ENCODE peak calls at places on chromosomes 3 and 15, in eight cellular contexts. C is ovary, M is body of pancreas, K is HCT116, I is colonic mucosa, Z is A549, D is psoas muscle, W is heart left ventricle. S is an unnamed sample. For H3K4me1, the result is how much of the 10 kb centered on the place peaks cover.

GRCh38 chr3:129893616-129894070 is at the start of gene TMCC1:
- DNase-seq in M (peak), Z (peak), C (peak), I (peak), K (peak), W (peak), D (peak), S (peak)

GRCh38 chr3:143571548-143571947 is 276.7 kb downstream of the SLC9A9 start:
- DNase-seq in I (no peak), Z (no peak), D (no peak), M (no peak), W (no peak), C (no peak), K (no peak), S (no peak)

GRCh38 chr3:157495846-157496245 is 7.4 kb downstream of the VEPH1 start:
- DNase-seq in K (no peak), Z (no peak), I (no peak), D (no peak), W (no peak), C (no peak), M (no peak), S (no peak)

GRCh38 chr3:126961191-126961790 is 21.6 kb upstream of the PLXNA1 start:
- DNase-seq in W (peak), I (peak), C (peak), M (peak), D (peak), Z (no peak), K (no peak), S (peak)

GRCh38 chr15:47673343-47673761 is 44.0 kb upstream of the SEMA6D start:
- DNase-seq in K (no peak), W (no peak), M (no peak), Z (no peak), I (no peak), D (no peak), C (peak), S (no peak)

GRCh38 chr3:69410301-69410700 is 24.4 kb upstream of the FRMD4B start:
- DNase-seq in W (peak), D (peak), K (peak), Z (peak), C (peak), I (peak), M (peak), S (peak)

GRCh38 chr3:56700136-56700535 is 17.1 kb upstream of the TASOR start:
- DNase-seq in W (no peak), K (no peak), D (no peak), I (no peak), Z (no peak), M (no peak), C (no peak), S (no peak)

GRCh38 chr3:13303410-13303809 is 116.7 kb downstream of the NUP210 start:
- DNase-seq in K (no peak), W (no peak), I (no peak), Z (no peak), M (peak), C (no peak), D (peak), S (no peak)

GRCh38 chr3:188220097-188220788 is 66.3 kb downstream of the LPP start:
- DNase-seq in W (no peak), M (no peak), I (no peak), C (no peak), Z (no peak), D (no peak), K (no peak), S (no peak)

GRCh38 chr15:51076898-51077564 is 17.7 kb downstream of the TNFAIP8L3 start:
- DNase-seq in C (peak), Z (no peak), W (peak), D (peak), I (peak), M (peak), K (no peak), S (no peak)

GRCh38 chr3:173618703-173619102 is 221.2 kb downstream of the NLGN1 start:
- DNase-seq in C (no peak), M (no peak), D (no peak), K (no peak), Z (no peak), I (no peak), W (peak), S (no peak)

GRCh38 chr3:186646841-186647240 is 6.6 kb downstream of the FETUB start:
- DNase-seq in Z (no peak), C (no peak), I (no peak), K (no peak), W (no peak), M (no peak), D (no peak), S (no peak)

GRCh38 chr3:77873599-77873998 is 833.7 kb downstream of the ROBO2 start:
- DNase-seq in D (no peak), Z (no peak), I (no peak), W (no peak), M (no peak), K (no peak), C (no peak), S (no peak)

GRCh38 chr3:151393961-151394360 is 9.4 kb upstream of the P2RY12 start:
- DNase-seq in D (no peak), C (no peak), W (no peak), K (no peak), M (no peak), Z (no peak), I (no peak), S (no peak)

GRCh38 chr15:45714501-45715488 is 80.0 kb downstream of the SQOR start:
- DNase-seq in M (peak), D (peak), Z (no peak), C (no peak), W (peak), K (peak), I (peak), S (peak)

GRCh38 chr15:40233727-40234577 is 4.9 kb upstream of the PAK6 start:
- DNase-seq in W (no peak), I (no peak), Z (no peak), K (no peak), M (no peak), D (no peak), C (no peak), S (no peak)

GRCh38 chr3:177197934-177198484 is 727 bp upstream of the TBL1XR1 start:
- DNase-seq in W (no peak), M (no peak), C (no peak), I (no peak), K (no peak), D (no peak), Z (no peak), S (no peak)

GRCh38 chr3:196643201-196643749 is 3.8 kb downstream of the NRROS start:
- DNase-seq in K (no peak), D (no peak), Z (no peak), W (no peak), C (no peak), M (no peak), I (no peak), S (no peak)

GRCh38 chr3:127183931-127184869 is 8.7 kb upstream of the PRR23E start:
- DNase-seq in Z (no peak), M (no peak), D (no peak), K (no peak), I (peak), W (no peak), C (no peak), S (peak)

GRCh38 chr15:39785139-39785538 is 2.5 kb upstream of the FSIP1 start:
- DNase-seq in C (no peak), D (no peak), K (no peak), W (no peak), Z (no peak), M (peak), I (no peak), S (no peak)

GRCh38 chr15:96367436-96368200 is 37.1 kb downstream of the NR2F2 start:
- DNase-seq in D (no peak), Z (no peak), K (no peak), W (no peak), I (no peak), C (no peak), M (no peak), S (no peak)

GRCh38 chr15:49286649-49287394 is 116.8 kb downstream of the GALK2 start:
- DNase-seq in C (no peak), Z (no peak), W (no peak), I (no peak), K (no peak), M (no peak), D (no peak), S (no peak)

GRCh38 chr15:72285927-72286516 is 13.7 kb upstream of the PARP6 start:
- DNase-seq in K (peak), W (peak), D (peak), M (peak), C (no peak), I (peak), Z (peak), S (peak)

GRCh38 chr3:72288955-72289707 is 504.2 kb upstream of the PROK2 start:
- DNase-seq in M (peak), D (no peak), K (no peak), W (peak), I (no peak), C (no peak), Z (no peak), S (peak)

GRCh38 chr3:175238848-175239247 is 379.7 kb downstream of the NAALADL2 start:
- DNase-seq in D (no peak), W (no peak), Z (no peak), K (no peak), I (no peak), C (no peak), M (no peak), S (no peak)

GRCh38 chr15:90907051-90907660 is 4.1 kb downstream of the MAN2A2 start:
- DNase-seq in K (no peak), M (no peak), D (peak), W (no peak), I (no peak), C (no peak), Z (no peak), S (no peak)

GRCh38 chr15:96502196-96502595 is 171.7 kb downstream of the NR2F2 start:
- DNase-seq in Z (no peak), M (no peak), W (no peak), C (no peak), I (no peak), D (no peak), K (no peak), S (no peak)

DNA sequence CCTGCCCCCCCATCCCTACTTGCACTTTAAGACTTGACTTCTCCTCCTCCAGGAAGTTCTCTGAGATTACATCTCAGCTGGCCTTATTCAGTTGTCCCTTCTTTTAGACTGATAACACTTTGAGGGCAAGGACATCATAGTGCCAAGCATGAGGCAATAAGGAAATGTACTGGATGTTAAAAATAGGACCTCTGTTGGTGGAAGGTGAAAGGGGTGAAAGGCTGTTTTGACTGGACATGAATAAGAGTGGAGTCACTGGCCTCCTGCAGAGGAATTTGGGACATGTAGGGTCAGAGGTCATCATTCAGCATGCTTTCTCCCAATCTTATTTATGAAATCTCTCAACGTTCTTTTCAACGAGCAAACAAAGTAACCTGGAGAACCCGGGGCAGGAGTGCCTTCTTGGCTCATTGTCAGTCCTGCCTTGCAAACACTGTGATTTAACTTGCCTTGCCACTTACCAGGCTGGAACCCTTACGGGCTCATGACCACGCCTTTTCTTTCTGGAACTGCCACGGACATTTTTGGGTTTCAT is 38.6 kb downstream of the TRIM71 start:
- DNase-seq in W (no peak), D (no peak), K (no peak), M (no peak), Z (no peak), I (no peak), C (no peak), S (peak)
- H3K27ac ChIP-seq in W (no peak), D (no peak), K (no peak), M (no peak), Z (no peak), I (no peak), C (no peak), S (peak)

DNA sequence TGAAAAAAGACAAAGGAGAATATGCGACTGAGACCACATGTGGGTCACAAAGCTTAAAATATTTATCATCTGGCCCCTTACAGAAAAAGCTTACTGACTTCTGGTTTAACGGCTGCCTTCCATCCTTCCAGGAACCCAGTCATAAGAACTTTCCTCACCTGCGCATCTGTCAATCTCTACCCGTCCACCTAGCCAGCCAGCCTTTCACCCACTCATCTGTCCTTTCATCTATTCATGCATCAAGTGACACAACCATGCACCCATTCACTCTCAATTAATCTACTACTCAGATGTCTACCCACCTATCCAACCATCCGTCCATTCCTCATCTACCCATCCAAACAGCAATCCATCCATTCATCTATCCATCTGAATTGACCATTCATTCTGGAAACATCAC is 64.2 kb upstream of the NR2C2 start:
- DNase-seq in I (no peak), M (no peak), D (no peak), W (no peak), C (no peak), Z (no peak), K (no peak), S (no peak)
- H3K4me1 ChIP-seq in I (under half), M (under half), D (under half), W (under half), C (under half), Z (under half), K (under half), S (under half)

GRCh38 chr15:29058903-29059539 is 173.2 kb downstream of the APBA2 start:
- DNase-seq in C (no peak), Z (no peak), K (no peak), M (no peak), D (no peak), W (no peak), I (no peak), S (no peak)
- TF ChIP-seq CTCF in C (no peak), Z (no peak), K (no peak), M (no peak), D (no peak), W (no peak), I (no peak), S (no peak)

GRCh38 chr15:78007211-78007956 is 70.1 kb downstream of the TBC1D2B start:
- DNase-seq in Z (no peak), D (no peak), C (no peak), K (no peak), I (no peak), M (peak), W (no peak), S (no peak)
- H3K27ac ChIP-seq in Z (no peak), D (peak), C (peak), K (no peak), I (no peak), M (peak), W (no peak), S (peak)

GRCh38 chr3:47714606-47715005 is 67.1 kb downstream of the SMARCC1 start:
- DNase-seq in M (no peak), Z (no peak), W (no peak), D (no peak), I (no peak), K (no peak), C (no peak), S (no peak)
- H3K4me1 ChIP-seq in M (under half), Z (under half), W (under half), D (under half), I (under half), K (under half), C (under half), S (under half)

GRCh38 chr3:136954980-136955780 is 2.6 kb upstream of the IL20RB start:
- DNase-seq in D (no peak), I (no peak), Z (no peak), W (no peak), C (no peak), M (no peak), K (no peak), S (no peak)
- TF ChIP-seq CTCF in D (no peak), I (no peak), Z (no peak), W (no peak), C (no peak), M (no peak), K (no peak), S (no peak)

DNA sequence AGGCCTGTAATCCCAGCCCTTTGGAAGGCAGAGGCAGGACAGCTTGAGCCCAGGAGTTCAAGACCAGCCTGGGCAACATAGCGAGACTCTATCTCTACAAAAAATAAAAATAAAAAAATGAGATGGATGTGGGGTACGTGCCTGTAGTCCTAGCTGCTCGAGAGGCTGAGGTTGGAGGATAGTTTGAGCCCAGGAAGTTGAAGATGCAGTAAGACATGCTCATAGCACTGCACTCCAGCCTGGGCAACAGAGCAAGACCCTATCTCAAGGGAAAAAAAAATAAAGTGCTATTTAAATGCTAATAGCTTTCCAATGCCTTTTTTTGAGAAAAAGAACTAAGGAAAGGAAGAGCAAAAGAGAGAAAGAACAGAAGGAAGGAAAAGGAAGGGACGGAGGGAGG is 94.5 kb downstream of the MAGI1 start:
- DNase-seq in M (no peak), W (no peak), C (no peak), D (no peak), I (no peak), K (no peak), Z (no peak), S (no peak)
- H3K27ac ChIP-seq in M (no peak), W (no peak), C (no peak), D (no peak), I (no peak), K (no peak), Z (no peak), S (no peak)

DNA sequence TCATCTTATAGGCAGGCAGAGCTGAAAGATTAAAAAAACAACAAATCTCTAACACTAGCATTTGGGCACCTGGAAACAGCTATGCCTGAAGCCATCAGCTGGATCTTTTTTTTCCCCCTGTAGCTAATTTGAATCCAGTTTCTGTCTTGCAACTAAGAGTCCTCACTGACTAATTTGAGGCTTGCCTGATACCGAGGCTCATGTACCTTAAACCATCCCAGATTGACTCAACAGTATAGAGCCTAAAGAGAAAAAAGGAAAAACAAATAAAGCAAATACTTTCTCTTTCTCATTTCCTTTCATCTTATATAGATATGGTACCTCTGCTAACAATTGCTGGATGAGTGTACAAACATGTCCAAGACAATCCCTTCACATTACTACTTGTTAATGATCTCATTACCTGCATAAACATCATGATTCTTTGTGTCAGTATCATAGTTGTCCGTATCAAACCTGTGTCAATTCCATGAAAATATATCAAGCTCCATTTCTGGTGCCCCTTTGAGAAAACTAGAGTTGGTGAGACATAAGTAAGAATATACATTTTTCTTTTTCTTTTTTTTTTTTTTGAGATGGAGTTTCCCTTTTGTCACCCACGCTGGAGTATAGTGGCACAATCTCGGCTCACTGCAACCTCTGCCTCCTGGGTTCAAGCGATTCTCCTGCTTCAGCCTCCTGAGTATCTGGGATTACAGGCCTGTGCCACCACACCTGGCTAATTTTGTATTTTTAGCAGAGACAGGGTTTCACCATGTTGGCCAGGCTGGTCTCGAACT is 43.1 kb downstream of the BHLHE40 start:
- DNase-seq in M (no peak), D (no peak), C (no peak), K (no peak), I (no peak), Z (no peak), W (no peak), S (no peak)
- H3K4me1 ChIP-seq in M (under half), D (under half), C (under half), K (half or more), I (under half), Z (half or more), W (half or more), S (under half)

GRCh38 chr3:43161684-43162512 is 56.0 kb upstream of the POMGNT2 start:
- DNase-seq in M (no peak), I (no peak), D (no peak), K (no peak), W (no peak), C (no peak), Z (no peak), S (no peak)
- TF ChIP-seq CTCF in M (peak), I (peak), D (peak), K (peak), W (peak), C (no peak), Z (no peak), S (peak)

GRCh38 chr3:52174896-52175295 is 20.7 kb upstream of the POC1A start:
- DNase-seq in K (no peak), W (no peak), I (no peak), C (no peak), M (no peak), D (peak), Z (no peak), S (no peak)

GRCh38 chr3:52177701-52178042 is 20.3 kb upstream of the ALAS1 start:
- DNase-seq in K (no peak), C (no peak), I (no peak), W (no peak), D (peak), Z (no peak), M (peak), S (no peak)

GRCh38 chr3:52176951-52177700 is 20.8 kb upstream of the ALAS1 start:
- DNase-seq in M (peak), K (no peak), D (peak), Z (no peak), I (no peak), C (no peak), W (no peak), S (peak)

GRCh38 chr3:52176188-52176752 is 21.7 kb upstream of the ALAS1 start:
- DNase-seq in M (no peak), K (no peak), W (no peak), Z (no peak), D (peak), I (no peak), C (no peak), S (no peak)

DNA sequence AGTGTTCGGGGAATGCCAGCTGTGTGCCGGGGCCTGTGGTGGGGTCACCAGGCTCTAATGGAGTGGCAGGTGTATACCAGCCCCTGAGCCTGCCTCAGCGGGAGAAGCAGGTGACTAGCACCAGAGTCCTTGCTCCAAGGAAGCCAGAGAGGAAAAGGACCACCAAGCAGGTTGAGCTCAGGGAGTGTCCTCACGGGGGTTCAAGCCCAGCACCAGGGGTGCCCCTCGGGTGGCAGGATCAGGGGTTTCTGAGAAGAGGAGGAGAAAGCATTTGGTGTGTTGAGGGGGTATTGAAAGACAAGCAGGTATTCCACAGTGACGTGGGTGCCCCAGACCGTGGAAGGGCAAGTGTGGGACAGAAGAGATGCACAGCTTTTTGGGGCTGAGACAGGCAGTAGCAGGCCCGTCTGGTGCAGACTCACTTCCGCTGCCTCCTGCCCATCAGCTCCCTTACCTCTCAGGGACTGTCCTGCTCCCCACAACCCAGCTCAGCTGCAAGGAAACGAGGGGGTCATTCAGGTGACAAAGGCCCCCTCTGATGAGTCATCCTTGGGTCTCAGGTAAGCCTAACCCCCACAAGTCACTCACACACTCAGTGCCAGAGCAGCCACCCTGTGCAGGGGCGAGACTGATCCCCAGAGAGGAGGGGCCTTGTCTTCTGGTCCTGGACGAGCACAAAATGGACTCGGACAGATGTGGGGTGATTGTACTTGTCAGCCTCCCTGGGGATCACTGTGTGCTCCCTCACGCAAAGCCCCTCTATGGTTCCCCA is 21.4 kb upstream of the POC1A start:
- DNase-seq in C (no peak), K (no peak), D (peak), W (no peak), I (no peak), M (no peak), Z (no peak), S (no peak)
- H3K27ac ChIP-seq in C (no peak), K (no peak), D (no peak), W (no peak), I (no peak), M (no peak), Z (no peak), S (no peak)